ENCODE peak calls at places on chromosome 2, in four cellular contexts. One of them, this sample, is unnamed.

GRCh38 chr2:183552716-183553115 is 428.5 kb downstream of the NUP35 start:
- DNase-seq in OCI-LY7: no peak
- DNase-seq in IMR-90: no peak
- DNase-seq in HepG2: no peak
- DNase-seq in this sample: no peak

GRCh38 chr2:68741238-68741637 is 6.6 kb downstream of the ARHGAP25 start:
- DNase-seq in HepG2: no peak
- DNase-seq in OCI-LY7: peak
- DNase-seq in IMR-90: no peak
- DNase-seq in this sample: no peak

GRCh38 chr2:133718688-133719201 is 150.5 kb upstream of the NCKAP5 start:
- DNase-seq in OCI-LY7: no peak
- DNase-seq in HepG2: no peak
- DNase-seq in IMR-90: peak
- DNase-seq in this sample: no peak

GRCh38 chr2:19809206-19809605 is 92.6 kb downstream of the TTC32 start:
- DNase-seq in IMR-90: no peak
- DNase-seq in OCI-LY7: no peak
- DNase-seq in HepG2: no peak
- DNase-seq in this sample: no peak

GRCh38 chr2:64400103-64400728 is 53.7 kb upstream of the LGALSL start:
- DNase-seq in IMR-90: no peak
- DNase-seq in HepG2: peak
- DNase-seq in OCI-LY7: no peak
- DNase-seq in this sample: no peak

GRCh38 chr2:231709981-231710750 is 1.8 kb downstream of the PTMA start:
- DNase-seq in OCI-LY7: peak
- DNase-seq in HepG2: peak
- DNase-seq in IMR-90: peak
- DNase-seq in this sample: peak

GRCh38 chr2:73107211-73107926 is 5.4 kb downstream of the RAB11FIP5 start:
- DNase-seq in IMR-90: no peak
- DNase-seq in HepG2: no peak
- DNase-seq in OCI-LY7: no peak
- DNase-seq in this sample: no peak

GRCh38 chr2:106098081-106098480 is 96.0 kb downstream of the UXS1 start:
- DNase-seq in IMR-90: no peak
- DNase-seq in OCI-LY7: peak
- DNase-seq in HepG2: peak
- DNase-seq in this sample: peak

GRCh38 chr2:30178618-30179404 is 32.0 kb downstream of the YPEL5 start:
- DNase-seq in OCI-LY7: no peak
- DNase-seq in HepG2: no peak
- DNase-seq in IMR-90: peak
- DNase-seq in this sample: no peak

GRCh38 chr2:149652520-149652919 is 64.9 kb upstream of the MMADHC start:
- DNase-seq in IMR-90: no peak
- DNase-seq in HepG2: no peak
- DNase-seq in OCI-LY7: no peak
- DNase-seq in this sample: no peak

GRCh38 chr2:25777077-25777476 is 101.2 kb downstream of the ASXL2 start:
- DNase-seq in HepG2: no peak
- DNase-seq in OCI-LY7: no peak
- DNase-seq in IMR-90: no peak
- DNase-seq in this sample: no peak

GRCh38 chr2:26018184-26018716 is 15.6 kb upstream of the RAB10 start:
- DNase-seq in OCI-LY7: no peak
- DNase-seq in HepG2: peak
- DNase-seq in IMR-90: peak
- DNase-seq in this sample: peak

GRCh38 chr2:45690223-45690622 is 38.7 kb downstream of the PRKCE start:
- DNase-seq in IMR-90: no peak
- DNase-seq in OCI-LY7: no peak
- DNase-seq in HepG2: no peak
- DNase-seq in this sample: no peak
- H3K27ac ChIP-seq in IMR-90: no peak
- H3K27ac ChIP-seq in OCI-LY7: no peak
- H3K27ac ChIP-seq in HepG2: no peak
- H3K27ac ChIP-seq in this sample: no peak

DNA sequence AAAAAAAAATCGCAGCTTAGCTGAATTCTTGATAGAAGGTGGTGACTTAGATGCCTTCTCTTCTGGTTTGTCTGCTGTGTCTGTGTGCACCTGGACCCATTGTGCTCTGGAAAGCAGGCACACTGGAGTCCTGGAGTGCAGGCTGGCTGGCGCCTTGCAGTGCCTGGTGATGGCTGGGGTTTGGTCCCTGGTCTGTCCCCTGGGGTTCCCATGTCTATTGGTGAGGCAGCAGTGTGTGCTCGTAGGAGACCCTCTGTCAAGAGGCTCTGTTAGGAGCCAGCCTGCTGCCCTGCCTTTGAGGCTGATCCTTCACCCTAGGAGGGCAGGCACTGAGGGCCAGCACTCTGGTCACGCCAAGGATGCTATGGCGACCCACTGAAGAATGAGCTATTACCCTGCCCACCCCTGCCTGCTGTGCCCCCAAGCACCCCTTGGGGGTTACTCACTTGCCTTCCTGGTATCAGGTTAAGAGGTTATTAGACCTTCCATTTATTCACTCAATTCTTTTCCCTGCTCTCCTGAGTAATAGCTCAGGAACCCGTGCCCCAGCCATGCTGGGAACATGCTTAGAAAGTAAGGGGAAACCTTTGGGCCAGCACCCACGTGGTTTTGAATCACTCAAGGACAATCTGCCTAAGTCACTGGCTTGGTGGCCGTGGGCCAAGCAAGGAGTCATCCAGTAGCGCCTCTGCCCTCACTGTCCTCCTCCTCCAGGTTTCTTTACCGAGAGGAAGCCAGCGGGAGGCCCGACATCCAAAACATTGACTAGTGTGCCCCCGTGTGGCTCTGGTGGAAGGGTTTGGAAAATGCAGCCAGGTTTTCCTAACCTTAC is 284.5 kb downstream of the PRKCE start:
- DNase-seq in HepG2: peak
- DNase-seq in OCI-LY7: peak
- DNase-seq in IMR-90: peak
- DNase-seq in this sample: peak
- TF ChIP-seq CTCF in HepG2: peak
- TF ChIP-seq CTCF in OCI-LY7: peak
- TF ChIP-seq CTCF in IMR-90: peak
- TF ChIP-seq CTCF in this sample: peak

DNA sequence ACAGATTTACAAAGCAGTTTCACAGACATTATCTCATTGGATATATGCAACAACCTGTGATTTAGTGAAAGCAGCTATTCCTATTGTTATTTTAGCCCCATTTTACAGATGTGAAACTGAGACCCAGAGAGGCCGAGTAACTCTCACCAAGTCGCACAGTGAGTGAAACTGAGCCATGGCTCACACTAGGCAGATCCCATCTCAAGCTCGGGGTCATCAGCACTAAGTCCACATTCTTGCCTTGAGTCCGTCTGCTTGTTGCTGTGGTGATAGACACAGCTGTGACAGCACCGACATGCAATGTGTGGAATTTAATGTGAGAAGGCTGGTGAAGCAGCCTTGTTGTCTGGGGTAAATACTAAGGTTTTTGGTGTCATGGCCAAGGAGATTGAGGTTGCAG is 40.3 kb upstream of the GMCL1 start:
- DNase-seq in HepG2: peak
- DNase-seq in IMR-90: peak
- DNase-seq in OCI-LY7: peak
- DNase-seq in this sample: no peak
- H3K4me3 ChIP-seq in HepG2: no peak
- H3K4me3 ChIP-seq in IMR-90: no peak
- H3K4me3 ChIP-seq in OCI-LY7: peak
- H3K4me3 ChIP-seq in this sample: no peak

DNA sequence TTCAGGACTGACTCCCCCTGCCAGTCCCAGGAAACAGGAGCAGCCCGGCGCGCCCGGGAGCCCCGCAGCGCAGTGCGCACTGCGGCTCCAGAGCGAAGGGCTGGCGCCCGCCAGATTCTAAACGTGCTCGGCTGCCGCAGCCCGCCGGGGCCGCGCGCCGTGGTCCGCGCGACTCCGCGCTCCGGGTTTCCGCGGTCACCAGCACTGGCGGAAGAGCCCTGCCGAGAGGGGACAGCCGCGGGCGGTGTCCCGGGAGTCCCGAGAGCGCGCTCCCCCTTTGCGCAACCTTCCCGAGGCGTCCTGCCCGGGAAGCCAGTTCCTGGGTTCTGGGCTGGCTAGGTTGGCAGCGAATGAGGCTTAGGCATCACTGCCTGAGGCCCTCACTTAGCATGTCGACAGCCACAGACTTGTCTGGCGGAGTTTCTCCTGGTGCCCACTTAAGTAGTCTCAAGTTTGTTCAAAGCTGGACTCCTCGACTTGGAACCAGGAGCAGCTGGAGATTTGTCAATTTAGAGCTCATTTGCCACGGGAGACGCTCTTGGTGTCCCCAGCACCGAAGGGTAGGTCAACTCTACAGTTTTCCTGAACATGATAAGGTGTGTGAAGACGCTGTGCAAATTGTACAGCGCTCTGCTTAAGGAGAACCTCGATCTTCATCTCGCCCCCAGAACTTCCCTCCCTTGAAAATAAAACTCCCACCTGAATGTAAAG is 1.5 kb upstream of the VSNL1 start:
- DNase-seq in IMR-90: peak
- DNase-seq in OCI-LY7: no peak
- DNase-seq in HepG2: peak
- DNase-seq in this sample: peak
- H3K27ac ChIP-seq in IMR-90: no peak
- H3K27ac ChIP-seq in OCI-LY7: no peak
- H3K27ac ChIP-seq in HepG2: peak
- H3K27ac ChIP-seq in this sample: peak

GRCh38 chr2:10820562-10820961 is 8.0 kb upstream of the PDIA6 start:
- DNase-seq in HepG2: no peak
- DNase-seq in OCI-LY7: no peak
- DNase-seq in IMR-90: no peak
- DNase-seq in this sample: no peak
- TF ChIP-seq CTCF in HepG2: no peak
- TF ChIP-seq CTCF in OCI-LY7: no peak
- TF ChIP-seq CTCF in IMR-90: no peak
- TF ChIP-seq CTCF in this sample: no peak

GRCh38 chr2:191552036-191552435 is 125.9 kb upstream of the NABP1 start:
- DNase-seq in OCI-LY7: no peak
- DNase-seq in HepG2: no peak
- DNase-seq in IMR-90: no peak
- DNase-seq in this sample: no peak
- H3K4me3 ChIP-seq in OCI-LY7: no peak
- H3K4me3 ChIP-seq in HepG2: no peak
- H3K4me3 ChIP-seq in IMR-90: no peak
- H3K4me3 ChIP-seq in this sample: no peak

GRCh38 chr2:12044857-12045256 is 298.4 kb downstream of the LPIN1 start:
- DNase-seq in IMR-90: no peak
- DNase-seq in HepG2: no peak
- DNase-seq in OCI-LY7: peak
- DNase-seq in this sample: no peak
- H3K27ac ChIP-seq in IMR-90: no peak
- H3K27ac ChIP-seq in HepG2: no peak
- H3K27ac ChIP-seq in OCI-LY7: peak
- H3K27ac ChIP-seq in this sample: no peak

GRCh38 chr2:38203455-38203810 is 127.5 kb upstream of the CYP1B1 start:
- DNase-seq in HepG2: no peak
- DNase-seq in IMR-90: peak
- DNase-seq in OCI-LY7: no peak
- DNase-seq in this sample: no peak

GRCh38 chr2:38202713-38203454 is 126.9 kb upstream of the CYP1B1 start:
- DNase-seq in HepG2: no peak
- DNase-seq in IMR-90: peak
- DNase-seq in OCI-LY7: no peak
- DNase-seq in this sample: no peak

GRCh38 chr2:38200583-38200982 is 124.6 kb upstream of the CYP1B1 start:
- DNase-seq in OCI-LY7: no peak
- DNase-seq in HepG2: no peak
- DNase-seq in IMR-90: no peak
- DNase-seq in this sample: no peak

GRCh38 chr2:38199129-38199528 is 123.2 kb upstream of the CYP1B1 start:
- DNase-seq in HepG2: no peak
- DNase-seq in OCI-LY7: no peak
- DNase-seq in IMR-90: no peak
- DNase-seq in this sample: no peak

DNA sequence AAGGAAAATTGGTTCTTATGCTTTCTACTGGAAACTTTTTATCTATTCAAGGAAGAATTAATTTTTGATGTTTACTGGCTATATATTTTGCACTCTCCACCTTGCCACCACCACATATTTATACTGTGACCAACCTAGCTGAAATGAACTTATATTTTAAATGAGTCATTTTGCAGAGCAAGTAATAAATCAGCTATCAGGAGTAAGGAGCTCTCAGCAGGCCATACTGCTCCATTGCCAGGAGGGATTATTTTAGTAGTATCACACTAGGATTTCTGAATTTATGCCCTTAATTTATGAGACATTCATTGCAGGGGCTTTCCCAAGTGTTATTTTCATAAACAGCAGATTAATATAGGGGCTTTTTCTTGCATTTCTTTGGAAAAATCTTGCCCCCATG is 125.8 kb upstream of the CYP1B1 start:
- DNase-seq in HepG2: no peak
- DNase-seq in IMR-90: peak
- DNase-seq in OCI-LY7: no peak
- DNase-seq in this sample: no peak
- TF ChIP-seq CTCF in HepG2: no peak
- TF ChIP-seq CTCF in IMR-90: no peak
- TF ChIP-seq CTCF in OCI-LY7: no peak
- TF ChIP-seq CTCF in this sample: no peak

This sample was measured in WERI-Rb-1.